ENCODE peak calls at places on chromosomes 12 and 14, in seven cellular contexts. J, B, I, Q, X, N and Y are unnamed samples.

GRCh38 chr12:43111608-43112007 is 440.4 kb downstream of the ADAMTS20 start:
- DNase-seq in X (no peak), J (no peak), N (peak), B (no peak), I (no peak), Q (no peak), Y (no peak)

GRCh38 chr12:509494-509893 is 49.8 kb downstream of the B4GALNT3 start:
- DNase-seq in J (no peak), Q (no peak), X (no peak), I (no peak), B (no peak), N (no peak), Y (no peak)

GRCh38 chr12:85805654-85806053 is 30.6 kb downstream of the RASSF9 start:
- DNase-seq in I (no peak), B (no peak), J (no peak), N (no peak), X (no peak), Q (no peak), Y (no peak)

GRCh38 chr14:87813691-87814090 is 179.3 kb downstream of the GALC start:
- DNase-seq in N (no peak), B (no peak), X (no peak), I (no peak), J (no peak), Q (no peak), Y (no peak)

GRCh38 chr14:90382491-90383125 is 14.2 kb upstream of the CALM1 start:
- DNase-seq in X (no peak), I (peak), Q (peak), J (no peak), B (peak), N (no peak), Y (peak)

GRCh38 chr12:102593128-102593527 is 112.8 kb upstream of the IGF1 start:
- DNase-seq in B (no peak), Q (no peak), J (no peak), N (no peak), X (no peak), I (no peak), Y (no peak)

GRCh38 chr12:24902521-24903304 is 46.2 kb downstream of the BCAT1 start:
- DNase-seq in B (no peak), X (no peak), I (no peak), J (no peak), N (no peak), Q (no peak), Y (no peak)

GRCh38 chr12:7483343-7483742 is 20.2 kb downstream of the CD163 start:
- DNase-seq in B (no peak), X (no peak), Q (no peak), J (no peak), N (no peak), I (no peak), Y (no peak)

GRCh38 chr14:67722293-67722692 is 20.6 kb downstream of the RDH12 start:
- DNase-seq in B (no peak), N (no peak), I (peak), Q (no peak), J (no peak), X (no peak), Y (peak)

GRCh38 chr12:20077618-20078017 is 290.7 kb upstream of the PDE3A start:
- DNase-seq in B (no peak), X (no peak), J (no peak), N (no peak), I (no peak), Q (no peak), Y (no peak)

GRCh38 chr12:68939500-68939899 is 6.5 kb upstream of the CPM start:
- DNase-seq in J (no peak), N (no peak), I (no peak), B (no peak), X (no peak), Q (no peak), Y (no peak)

GRCh38 chr12:47024463-47024862 is 55.0 kb upstream of the PCED1B start:
- DNase-seq in J (no peak), Q (no peak), X (no peak), N (no peak), B (no peak), I (no peak), Y (no peak)

DNA sequence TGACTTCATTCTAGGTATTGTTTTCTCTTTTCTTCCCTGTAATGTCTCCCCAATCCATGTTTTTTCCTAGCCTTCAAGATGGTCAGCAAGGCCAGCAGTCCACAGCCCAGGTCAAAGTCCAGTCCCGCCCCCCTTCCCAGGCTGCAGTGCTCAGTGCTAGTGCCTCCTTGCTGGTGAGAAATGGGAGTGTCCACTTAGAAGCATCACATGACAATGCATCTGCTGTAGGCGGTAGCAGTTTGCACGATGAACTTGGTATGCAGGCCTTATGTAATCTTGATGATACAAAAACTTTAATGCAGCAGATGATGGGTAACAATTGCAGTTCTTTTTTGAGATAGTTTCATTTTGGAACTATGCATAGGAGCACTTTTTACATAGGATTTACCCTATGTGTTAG is 88.4 kb downstream of the PCNX1 start:
- DNase-seq in X (no peak), Q (peak), I (no peak), B (no peak), N (no peak), J (peak), Y (peak)
- TF ChIP-seq JUND in X (no peak), Q (no peak), I (no peak), B (no peak), N (no peak), J (no peak), Y (no peak)

DNA sequence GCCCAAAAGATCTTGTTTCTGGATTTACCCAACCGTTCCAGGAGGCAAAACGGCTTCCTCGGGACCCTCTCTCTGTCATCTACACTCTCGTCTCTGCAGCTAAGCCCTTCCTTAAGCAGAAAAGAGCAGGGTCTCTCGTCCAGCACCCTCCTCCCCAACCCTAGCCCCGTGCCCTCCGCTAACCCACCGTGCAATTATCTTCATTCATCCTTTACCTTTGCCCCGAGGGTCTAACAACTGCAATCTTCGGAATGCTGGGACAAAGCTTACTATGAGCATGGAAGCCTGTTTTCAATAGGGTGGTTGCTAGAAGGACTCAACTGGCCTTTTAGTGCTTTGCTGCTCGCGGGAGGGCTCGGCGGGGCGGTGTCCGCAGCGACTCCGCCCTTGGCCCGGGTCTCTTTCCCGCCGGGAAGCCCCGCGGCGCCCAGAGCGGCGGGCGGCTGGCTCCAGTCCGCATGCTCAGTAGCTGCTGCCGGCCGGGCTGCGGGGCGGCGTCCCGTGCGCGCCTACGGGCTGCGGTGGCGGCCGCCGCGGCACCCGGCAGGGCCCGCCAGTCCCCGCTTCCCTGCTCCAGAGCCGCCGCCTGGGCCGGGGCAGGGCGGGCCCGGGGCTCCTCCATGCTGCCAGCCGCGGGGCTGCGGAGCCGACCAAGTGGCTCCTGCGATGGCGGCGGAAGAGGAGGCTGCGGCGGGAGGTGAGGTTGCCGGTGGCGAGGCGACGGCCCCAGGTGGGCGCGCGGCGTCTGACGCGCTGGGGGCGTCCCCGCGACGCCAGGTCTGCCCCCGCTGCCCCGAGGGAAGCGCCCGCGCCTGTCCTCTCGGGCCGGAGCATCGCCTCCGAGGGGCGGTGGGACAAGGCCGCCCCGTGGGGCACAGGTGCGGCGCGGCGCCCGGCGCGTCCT is at the start of gene BMAL2:
- DNase-seq in J (peak), Q (peak), N (no peak), I (peak), X (no peak), B (no peak), Y (peak)
- TF ChIP-seq JUND in J (no peak), Q (no peak), N (no peak), I (no peak), X (no peak), B (no peak), Y (no peak)

GRCh38 chr14:38964630-38965029 is 138.4 kb downstream of the SEC23A start:
- DNase-seq in X (no peak), Q (peak), N (no peak), J (no peak), B (no peak), I (no peak), Y (no peak)
- TF ChIP-seq JUND in X (no peak), Q (no peak), N (no peak), J (no peak), B (no peak), I (no peak), Y (no peak)

GRCh38 chr14:35708072-35708471 is 101.0 kb downstream of the RALGAPA1 start:
- DNase-seq in N (no peak), Q (no peak), J (no peak), I (no peak), X (no peak), B (no peak), Y (no peak)
- TF ChIP-seq JUND in N (no peak), Q (no peak), J (no peak), I (no peak), X (no peak), B (no peak), Y (no peak)

GRCh38 chr14:74570696-74571095 is 41.3 kb downstream of the LTBP2 start:
- DNase-seq in B (no peak), Q (no peak), I (no peak), J (no peak), X (no peak), N (no peak), Y (no peak)
- TF ChIP-seq JUND in B (no peak), Q (no peak), I (no peak), J (no peak), X (no peak), N (no peak), Y (no peak)

GRCh38 chr12:66648336-66648735 is 30.5 kb downstream of the GRIP1 start:
- DNase-seq in X (no peak), J (no peak), I (no peak), N (no peak), B (no peak), Q (peak), Y (peak)

GRCh38 chr12:66644151-66644550 is 34.7 kb downstream of the GRIP1 start:
- DNase-seq in B (no peak), J (no peak), Q (no peak), N (no peak), I (no peak), X (no peak), Y (no peak)

DNA sequence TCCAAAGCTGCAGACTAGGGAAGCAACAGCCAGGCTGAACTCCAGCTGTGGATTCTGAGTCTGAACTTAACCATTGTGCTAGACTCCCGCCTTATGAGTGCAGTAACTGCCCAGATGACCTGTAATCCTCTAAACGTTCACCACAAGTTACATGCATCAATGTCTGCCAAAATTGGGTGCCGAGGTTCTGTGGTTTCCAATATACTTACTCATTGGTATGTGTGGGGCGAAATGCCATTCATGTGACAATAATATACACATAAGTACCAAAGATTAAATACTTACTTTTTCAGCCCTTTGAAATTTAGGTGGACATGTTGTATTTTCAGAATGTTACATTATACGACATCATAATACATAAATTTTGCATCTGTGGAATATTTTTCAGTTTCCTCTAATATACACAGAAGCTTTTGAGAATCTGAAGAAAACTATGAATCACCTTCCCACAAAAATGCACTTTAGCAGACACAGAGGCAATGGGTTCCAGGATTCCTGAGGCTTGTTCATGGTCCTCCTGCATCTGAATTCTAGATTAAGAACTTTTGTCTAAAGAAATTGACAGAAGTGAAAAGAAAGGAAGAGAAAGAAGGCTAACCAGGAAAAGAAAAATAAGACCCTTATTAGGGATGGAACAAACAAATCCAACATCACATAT is 31.7 kb downstream of the GRIP1 start:
- DNase-seq in N (no peak), X (no peak), J (no peak), B (no peak), Q (no peak), I (no peak), Y (no peak)
- TF ChIP-seq JUND in N (no peak), X (no peak), J (no peak), B (no peak), Q (no peak), I (peak), Y (no peak)

GRCh38 chr12:123657211-123657610 is 13.7 kb upstream of the TCTN2 start:
- DNase-seq in X (no peak), J (no peak), N (no peak), B (no peak), I (no peak), Q (no peak), Y (no peak)

GRCh38 chr12:123655420-123655819 is 15.5 kb upstream of the TCTN2 start:
- DNase-seq in Q (no peak), N (peak), J (no peak), B (no peak), X (no peak), I (no peak), Y (no peak)

DNA sequence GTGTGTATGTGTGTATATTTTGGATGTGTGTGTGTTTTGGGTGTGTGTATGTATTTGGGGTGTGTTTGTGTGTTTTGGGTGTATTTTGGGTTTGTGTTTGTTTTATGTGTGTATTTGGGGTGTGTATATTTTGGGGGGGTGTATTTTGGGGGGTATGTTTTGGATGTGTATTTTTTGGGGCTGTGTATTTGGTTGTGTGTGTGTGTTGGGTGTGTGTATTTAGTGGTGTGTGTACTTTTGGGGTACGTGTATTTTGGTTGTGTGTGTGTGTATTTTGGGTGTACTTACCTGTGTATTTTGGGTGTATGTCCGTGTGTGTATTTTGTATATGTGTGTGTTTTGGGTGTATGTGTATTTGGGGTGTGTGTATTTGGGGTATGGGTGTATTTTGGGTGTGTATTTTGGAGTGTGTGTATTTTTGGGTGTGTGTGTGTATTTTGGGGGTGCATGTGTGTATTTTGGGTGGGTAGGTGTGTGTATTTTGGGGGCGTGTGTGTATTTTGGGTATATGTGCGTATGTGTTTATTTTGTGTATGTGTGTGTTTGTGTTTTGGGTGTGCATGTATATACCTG is 16.7 kb upstream of the TCTN2 start:
- DNase-seq in I (no peak), N (no peak), Q (no peak), B (no peak), J (no peak), X (no peak), Y (no peak)
- TF ChIP-seq JUND in I (no peak), N (no peak), Q (no peak), B (no peak), J (no peak), X (no peak), Y (no peak)

GRCh38 chr12:58419182-58419760 is 477.9 kb downstream of the ATP23 start:
- DNase-seq in I (no peak), Q (no peak), B (no peak), X (no peak), N (no peak), J (no peak), Y (no peak)
- TF ChIP-seq JUND in I (no peak), Q (no peak), B (no peak), X (no peak), N (no peak), J (no peak), Y (no peak)

DNA sequence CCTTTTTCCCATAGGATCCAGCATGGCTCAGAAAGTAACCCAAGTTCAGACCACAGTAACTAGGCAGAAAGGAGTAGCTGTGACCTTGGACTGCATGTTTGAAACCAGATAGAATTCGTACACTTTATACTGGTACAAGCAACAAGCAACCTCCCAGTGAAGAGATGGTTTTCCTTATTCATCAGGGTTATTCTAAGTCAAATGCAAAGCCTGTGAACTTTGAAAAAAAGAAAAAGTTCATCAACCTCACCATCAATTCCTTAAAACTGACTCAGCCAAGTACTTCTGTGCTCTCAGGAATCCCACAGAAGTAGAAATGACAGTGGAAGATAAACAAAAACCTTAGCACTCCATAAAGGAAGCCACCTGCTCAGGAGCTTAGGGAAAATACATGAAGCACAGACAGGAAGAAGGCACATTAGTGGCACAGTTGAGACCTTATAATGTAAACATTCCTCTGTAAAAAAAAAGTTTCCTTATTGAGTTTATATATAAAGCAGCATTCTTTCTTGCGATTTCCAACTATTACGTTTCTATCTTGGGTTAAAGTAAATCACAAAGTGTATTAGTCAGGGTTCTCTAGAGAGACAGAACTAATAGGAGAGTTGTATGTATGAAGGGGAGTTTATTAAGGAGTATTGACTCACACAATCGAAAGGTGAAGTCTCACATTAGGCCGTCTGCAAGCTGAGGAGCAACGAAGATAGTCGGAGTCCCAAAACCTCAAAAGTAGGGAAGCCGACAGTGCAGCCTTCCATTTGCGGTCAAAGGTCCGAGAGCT is 398.4 kb downstream of the DAD1 start:
- DNase-seq in X (no peak), B (no peak), N (no peak), I (no peak), J (no peak), Q (no peak), Y (no peak)
- TF ChIP-seq JUND in X (no peak), B (no peak), N (no peak), I (no peak), J (no peak), Q (no peak), Y (no peak)

DNA sequence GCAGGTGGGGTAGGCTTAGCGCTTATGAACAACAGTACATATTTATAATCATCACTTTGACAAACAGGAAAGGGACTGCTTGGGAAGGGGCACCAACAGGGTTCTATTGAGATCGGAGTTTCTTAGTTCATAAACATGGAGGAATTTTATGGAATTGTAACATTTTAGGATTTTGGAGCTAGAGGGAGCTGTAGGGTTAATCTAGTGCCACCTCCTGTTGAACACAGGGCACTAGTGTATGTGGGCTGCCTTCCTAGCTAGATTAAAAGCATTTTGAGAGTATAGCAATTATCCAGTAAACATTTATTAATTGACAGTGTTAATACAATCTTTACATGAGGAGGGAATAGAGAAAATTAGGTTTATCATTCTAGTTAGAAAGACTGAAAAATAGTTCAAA is 23.1 kb upstream of the TBC1D30 start:
- DNase-seq in B (no peak), J (peak), I (peak), X (no peak), N (no peak), Q (no peak), Y (no peak)
- TF ChIP-seq JUND in B (no peak), J (no peak), I (no peak), X (no peak), N (no peak), Q (no peak), Y (no peak)